ENCODE peak calls at places on chromosomes 4 and X, in six cellular contexts. L, O, Q, E, B and A are unnamed samples.

GRCh38 chrX:53048169-53049126 is at the start of gene GPR173:
- DNase-seq in L (peak), O (no peak), Q (no peak), E (no peak), B (peak), A (peak)

GRCh38 chr4:7485096-7485495 is 50.4 kb upstream of the PSAPL1 start:
- DNase-seq in L (no peak), O (no peak), Q (no peak), E (no peak), B (no peak), A (no peak)

GRCh38 chr4:147765121-147765521 is 33.2 kb downstream of the ARHGAP10 start:
- DNase-seq in L (no peak), O (no peak), Q (no peak), E (no peak), B (no peak), A (no peak)

GRCh38 chrX:53249387-53250042 is 24.5 kb upstream of the KDM5C start:
- DNase-seq in L (no peak), O (no peak), Q (no peak), E (no peak), B (no peak), A (no peak)

GRCh38 chr4:169270156-169270809 is 473 bp downstream of the SH3RF1 start:
- DNase-seq in L (peak), O (peak), Q (no peak), E (no peak), B (peak), A (peak)

GRCh38 chrX:68146054-68146453 is 287.2 kb downstream of the OPHN1 start:
- DNase-seq in L (peak), O (no peak), Q (no peak), E (no peak), B (peak), A (peak)

GRCh38 chr4:80592950-80593349 is 257.4 kb downstream of the CFAP299 start:
- DNase-seq in L (no peak), O (no peak), Q (no peak), E (no peak), B (no peak), A (no peak)

GRCh38 chrX:116284383-116284782 is 113.8 kb downstream of the AGTR2 start:
- DNase-seq in L (no peak), O (no peak), Q (no peak), E (no peak), B (no peak), A (no peak)

GRCh38 chr4:147157860-147158701 is 212.4 kb upstream of the TTC29 start:
- DNase-seq in L (peak), O (no peak), Q (no peak), E (no peak), B (peak), A (peak)

GRCh38 chr4:98068495-98068894 is 74.8 kb downstream of the STPG2 start:
- DNase-seq in L (no peak), O (no peak), Q (no peak), E (no peak), B (no peak), A (no peak)

GRCh38 chr4:187118731-187119130 is 395.1 kb upstream of the FAT1 start:
- DNase-seq in L (no peak), O (no peak), Q (no peak), E (no peak), B (no peak), A (no peak)

GRCh38 chrX:9320940-9321339 is 143.9 kb upstream of the TBL1X start:
- DNase-seq in L (no peak), O (no peak), Q (no peak), E (no peak), B (no peak), A (no peak)

GRCh38 chr4:182404371-182404770 is 161.2 kb downstream of the TENM3 start:
- DNase-seq in L (no peak), O (no peak), Q (no peak), E (no peak), B (no peak), A (no peak)